ENCODE peak calls at places on chromosomes 3 and 15, in seven cellular contexts. U is GM13976; R is GM20000; A is activated B cell treated with CpG ODN at 0.5 μM for 24 hours; J is GM12891; B is stimulated activated CD4-positive, alpha-beta T cell treated with anti-CD3 and anti-CD28 coated beads, Interleukin-12 subunit alpha, Interleukin-12 subunit beta, amount 100 ng/mL, for 48 hours; F is esophagus muscularis mucosa. X is an unnamed sample.

GRCh38 chr3:45832691-45833090 is 9.2 kb downstream of the LZTFL1 start:
- DNase-seq in U (no peak), R (no peak), A (no peak), J (no peak), B (no peak), F (no peak), X (no peak)

GRCh38 chr3:14118400-14119165 is 6.1 kb downstream of the CHCHD4 start:
- DNase-seq in U (no peak), R (peak), A (no peak), J (no peak), B (no peak), F (peak), X (no peak)

GRCh38 chr3:12235691-12236090 is 53.2 kb upstream of the PPARG start:
- DNase-seq in U (no peak), R (no peak), A (no peak), J (no peak), B (no peak), F (no peak), X (no peak)

GRCh38 chr3:128009952-128010846 is 42.0 kb upstream of the SEC61A1 start:
- DNase-seq in U (no peak), R (no peak), A (no peak), J (no peak), B (no peak), F (no peak), X (no peak)

GRCh38 chr15:25903024-25903581 is 40.0 kb upstream of the ATP10A start:
- DNase-seq in U (no peak), R (no peak), A (no peak), J (no peak), B (no peak), F (no peak), X (no peak)

GRCh38 chr3:71975573-71975972 is 190.6 kb upstream of the PROK2 start:
- DNase-seq in U (no peak), R (no peak), A (no peak), J (no peak), B (no peak), F (no peak), X (no peak)

GRCh38 chr15:63335543-63336240 is 46.0 kb downstream of the CA12 start:
- DNase-seq in U (no peak), R (no peak), A (no peak), J (no peak), B (no peak), F (no peak), X (no peak)

GRCh38 chr15:38528279-38528678 is 36.3 kb downstream of the RASGRP1 start:
- DNase-seq in U (no peak), R (no peak), A (no peak), J (no peak), B (no peak), F (no peak), X (no peak)

GRCh38 chr3:159169828-159170227 is 368.0 kb downstream of the MFSD1 start:
- DNase-seq in U (no peak), R (no peak), A (no peak), J (no peak), B (no peak), F (no peak), X (no peak)

GRCh38 chr15:92000709-92001108 is 147.2 kb downstream of the SLCO3A1 start:
- DNase-seq in U (no peak), R (no peak), A (no peak), J (no peak), B (no peak), F (no peak), X (no peak)

GRCh38 chr15:70342141-70342540 is 244.4 kb upstream of the TLE3 start:
- DNase-seq in U (no peak), R (no peak), A (no peak), J (no peak), B (no peak), F (no peak), X (no peak)

GRCh38 chr3:134650431-134651346 is at the start of gene KY:
- DNase-seq in U (no peak), R (no peak), A (no peak), J (peak), B (no peak), F (peak), X (no peak)

GRCh38 chr15:73862276-73862675 is 11.1 kb upstream of the TBC1D21 start:
- DNase-seq in U (no peak), R (no peak), A (no peak), J (no peak), B (no peak), F (no peak), X (no peak)

GRCh38 chr3:194277547-194278091 is 73.5 kb downstream of the CPN2 start:
- DNase-seq in U (no peak), R (no peak), A (no peak), J (no peak), B (no peak), F (no peak), X (no peak)

GRCh38 chr3:172039352-172040077 is at the start of gene FNDC3B:
- DNase-seq in U (peak), R (peak), A (peak), J (peak), B (peak), F (peak), X (peak)

GRCh38 chr15:51332211-51333147 is 5.9 kb downstream of the CYP19A1 start:
- DNase-seq in U (no peak), R (no peak), A (no peak), J (no peak), B (no peak), F (no peak), X (no peak)

GRCh38 chr3:2873986-2874385 is 236.2 kb downstream of the IL5RA start:
- DNase-seq in U (no peak), R (no peak), A (no peak), J (no peak), B (no peak), F (no peak), X (no peak)

GRCh38 chr3:126098391-126098858 is 14.5 kb upstream of the SLC41A3 start:
- DNase-seq in U (no peak), R (no peak), A (no peak), J (no peak), B (no peak), F (no peak), X (no peak)

GRCh38 chr3:177478170-177478859 is 281.0 kb upstream of the TBL1XR1 start:
- DNase-seq in U (no peak), R (no peak), A (no peak), J (no peak), B (no peak), F (no peak), X (peak)

GRCh38 chr3:81218023-81218422 is 543.4 kb downstream of the GBE1 start:
- DNase-seq in U (no peak), R (no peak), A (no peak), J (no peak), B (no peak), F (no peak), X (no peak)

GRCh38 chr3:185823280-185824044 is 1.4 kb downstream of the IGF2BP2 start:
- DNase-seq in U (peak), R (peak), A (peak), J (peak), B (no peak), F (no peak), X (peak)

GRCh38 chr15:79090487-79091203 is at the start of gene RASGRF1:
- DNase-seq in U (no peak), R (peak), A (no peak), J (no peak), B (no peak), F (no peak), X (no peak)

GRCh38 chr15:62545392-62546227 is 380.5 kb upstream of the C2CD4B start:
- DNase-seq in U (no peak), R (no peak), A (no peak), J (no peak), B (no peak), F (no peak), X (peak)

GRCh38 chr3:159853506-159853864 is 135.2 kb upstream of the IL12A start:
- DNase-seq in U (no peak), R (no peak), A (no peak), J (no peak), B (no peak), F (no peak), X (no peak)

GRCh38 chr15:38069001-38069400 is 134.6 kb downstream of the TMCO5A start:
- DNase-seq in U (peak), R (peak), A (no peak), J (peak), B (no peak), F (no peak), X (no peak)

GRCh38 chr3:134932035-134932434 is 137.0 kb downstream of the EPHB1 start:
- DNase-seq in U (no peak), R (no peak), A (no peak), J (no peak), B (no peak), F (no peak), X (no peak)

GRCh38 chr3:134754768-134755559 is 40.1 kb upstream of the EPHB1 start:
- DNase-seq in U (peak), R (peak), A (no peak), J (peak), B (peak), F (peak), X (no peak)

GRCh38 chr3:138068579-138069174 is 46.7 kb downstream of the DZIP1L start:
- DNase-seq in U (peak), R (peak), A (peak), J (peak), B (peak), F (no peak), X (peak)

GRCh38 chr3:8983591-8983990 is 20.3 kb upstream of the RAD18 start:
- DNase-seq in U (no peak), R (no peak), A (no peak), J (no peak), B (no peak), F (no peak), X (no peak)

GRCh38 chr3:42052867-42053351 is 38.2 kb upstream of the TRAK1 start:
- DNase-seq in U (no peak), R (no peak), A (no peak), J (no peak), B (no peak), F (no peak), X (no peak)

X was measured in tibial nerve.